ENCODE peak calls at places on chromosome 19, in six cellular contexts. One of them, this sample, is unnamed.

GRCh38 chr19:33508941-33509614 is 12.5 kb downstream of the PEPD start:
- DNase-seq in astrocyte: peak
- DNase-seq in Peyer's patch: no peak
- DNase-seq in omental fat pad: no peak
- DNase-seq in RWPE1: no peak
- DNase-seq in heart right ventricle: no peak
- DNase-seq in this sample: no peak

GRCh38 chr19:51131780-51132680 is 7.3 kb downstream of the SIGLEC9 start:
- DNase-seq in astrocyte: no peak
- DNase-seq in RWPE1: no peak
- DNase-seq in omental fat pad: no peak
- DNase-seq in Peyer's patch: no peak
- DNase-seq in heart right ventricle: peak
- DNase-seq in this sample: no peak

GRCh38 chr19:29013988-29014387 is 199.0 kb downstream of the UQCRFS1 start:
- DNase-seq in heart right ventricle: no peak
- DNase-seq in Peyer's patch: no peak
- DNase-seq in omental fat pad: no peak
- DNase-seq in astrocyte: no peak
- DNase-seq in RWPE1: no peak
- DNase-seq in this sample: no peak

GRCh38 chr19:15279326-15279904 is 47.2 kb upstream of the EPHX3 start:
- DNase-seq in astrocyte: no peak
- DNase-seq in omental fat pad: no peak
- DNase-seq in heart right ventricle: no peak
- DNase-seq in Peyer's patch: no peak
- DNase-seq in RWPE1: no peak
- DNase-seq in this sample: no peak

GRCh38 chr19:7614859-7615741 is 14.2 kb downstream of the XAB2 start:
- DNase-seq in astrocyte: no peak
- DNase-seq in heart right ventricle: no peak
- DNase-seq in Peyer's patch: no peak
- DNase-seq in omental fat pad: no peak
- DNase-seq in RWPE1: no peak
- DNase-seq in this sample: no peak

GRCh38 chr19:13691569-13691968 is 72.8 kb upstream of the MRI1 start:
- DNase-seq in heart right ventricle: no peak
- DNase-seq in Peyer's patch: no peak
- DNase-seq in astrocyte: no peak
- DNase-seq in RWPE1: no peak
- DNase-seq in omental fat pad: no peak
- DNase-seq in this sample: no peak

GRCh38 chr19:18282021-18282787 is 782 bp upstream of the JUND start:
- DNase-seq in heart right ventricle: no peak
- DNase-seq in Peyer's patch: no peak
- DNase-seq in astrocyte: peak
- DNase-seq in RWPE1: no peak
- DNase-seq in omental fat pad: peak
- DNase-seq in this sample: no peak

GRCh38 chr19:8794823-8795222 is 37.3 kb downstream of the ZNF558 start:
- DNase-seq in Peyer's patch: no peak
- DNase-seq in RWPE1: no peak
- DNase-seq in heart right ventricle: no peak
- DNase-seq in astrocyte: no peak
- DNase-seq in omental fat pad: no peak
- DNase-seq in this sample: no peak

GRCh38 chr19:7879102-7879770 is 5.0 kb upstream of the PRR36 start:
- DNase-seq in omental fat pad: no peak
- DNase-seq in RWPE1: no peak
- DNase-seq in Peyer's patch: peak
- DNase-seq in astrocyte: no peak
- DNase-seq in heart right ventricle: no peak
- DNase-seq in this sample: no peak

GRCh38 chr19:31350693-31351211 is 1.5 kb upstream of the TSHZ3 start:
- DNase-seq in heart right ventricle: peak
- DNase-seq in omental fat pad: no peak
- DNase-seq in Peyer's patch: peak
- DNase-seq in astrocyte: peak
- DNase-seq in RWPE1: no peak
- DNase-seq in this sample: peak

GRCh38 chr19:13902993-13903555 is 2.8 kb downstream of the BRME1 start:
- DNase-seq in Peyer's patch: no peak
- DNase-seq in astrocyte: no peak
- DNase-seq in RWPE1: no peak
- DNase-seq in heart right ventricle: no peak
- DNase-seq in omental fat pad: no peak
- DNase-seq in this sample: no peak

GRCh38 chr19:14147797-14148605 is 11.6 kb upstream of the ASF1B start:
- DNase-seq in heart right ventricle: peak
- DNase-seq in omental fat pad: peak
- DNase-seq in Peyer's patch: peak
- DNase-seq in astrocyte: peak
- DNase-seq in RWPE1: peak
- DNase-seq in this sample: peak

GRCh38 chr19:46782355-46783019 is 5.9 kb downstream of the SLC1A5 start:
- DNase-seq in Peyer's patch: no peak
- DNase-seq in RWPE1: no peak
- DNase-seq in heart right ventricle: no peak
- DNase-seq in astrocyte: no peak
- DNase-seq in omental fat pad: no peak
- DNase-seq in this sample: no peak

GRCh38 chr19:18650048-18650435 is 13.2 kb downstream of the KLHL26 start:
- DNase-seq in omental fat pad: no peak
- DNase-seq in Peyer's patch: no peak
- DNase-seq in heart right ventricle: peak
- DNase-seq in RWPE1: no peak
- DNase-seq in astrocyte: no peak
- DNase-seq in this sample: no peak

GRCh38 chr19:38425810-38426466 is at the start of gene RASGRP4:
- DNase-seq in heart right ventricle: peak
- DNase-seq in astrocyte: no peak
- DNase-seq in Peyer's patch: no peak
- DNase-seq in omental fat pad: no peak
- DNase-seq in RWPE1: no peak
- DNase-seq in this sample: peak

GRCh38 chr19:42397315-42398166 is 7.4 kb upstream of the CNFN start:
- DNase-seq in RWPE1: no peak
- DNase-seq in Peyer's patch: no peak
- DNase-seq in omental fat pad: no peak
- DNase-seq in heart right ventricle: no peak
- DNase-seq in astrocyte: no peak
- DNase-seq in this sample: no peak

GRCh38 chr19:7869910-7870511 is 4.2 kb downstream of the PRR36 start:
- DNase-seq in omental fat pad: no peak
- DNase-seq in heart right ventricle: peak
- DNase-seq in RWPE1: peak
- DNase-seq in Peyer's patch: no peak
- DNase-seq in astrocyte: no peak
- DNase-seq in this sample: peak

GRCh38 chr19:49921871-49922755 is 6.9 kb upstream of the ATF5 start:
- DNase-seq in astrocyte: peak
- DNase-seq in RWPE1: no peak
- DNase-seq in heart right ventricle: no peak
- DNase-seq in omental fat pad: no peak
- DNase-seq in Peyer's patch: no peak
- DNase-seq in this sample: no peak

DNA sequence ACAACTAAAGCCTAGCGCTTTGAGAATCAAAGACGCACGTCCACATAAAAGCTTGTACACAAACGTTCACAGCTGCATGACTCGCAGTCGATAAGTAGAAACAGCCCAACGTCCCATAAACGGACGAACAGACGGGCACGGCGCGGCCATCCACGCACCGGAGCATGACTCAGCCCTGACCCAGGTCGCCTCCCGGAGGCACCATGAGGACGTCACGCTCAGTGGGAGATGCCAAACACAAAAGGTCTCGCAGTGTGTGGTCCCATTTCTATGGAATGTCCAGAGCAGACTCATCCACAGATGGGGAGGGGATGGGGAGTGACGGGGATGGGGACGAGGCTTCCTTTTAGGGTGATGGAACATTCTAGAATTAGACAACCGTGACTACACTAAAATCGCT is 9.4 kb downstream of the POLRMT start:
- DNase-seq in Peyer's patch: no peak
- DNase-seq in heart right ventricle: no peak
- DNase-seq in astrocyte: peak
- DNase-seq in RWPE1: no peak
- DNase-seq in omental fat pad: no peak
- DNase-seq in this sample: no peak
- TF ChIP-seq CTCF in Peyer's patch: no peak
- TF ChIP-seq CTCF in heart right ventricle: no peak
- TF ChIP-seq CTCF in astrocyte: no peak
- TF ChIP-seq CTCF in RWPE1: no peak
- TF ChIP-seq CTCF in omental fat pad: no peak
- TF ChIP-seq CTCF in this sample: no peak

GRCh38 chr19:3521104-3521445 is 15.0 kb downstream of the FZR1 start:
- DNase-seq in RWPE1: no peak
- DNase-seq in heart right ventricle: no peak
- DNase-seq in omental fat pad: no peak
- DNase-seq in astrocyte: no peak
- DNase-seq in Peyer's patch: no peak
- DNase-seq in this sample: no peak

GRCh38 chr19:3519126-3519525 is 13.0 kb downstream of the FZR1 start:
- DNase-seq in heart right ventricle: no peak
- DNase-seq in Peyer's patch: no peak
- DNase-seq in astrocyte: no peak
- DNase-seq in omental fat pad: no peak
- DNase-seq in RWPE1: no peak
- DNase-seq in this sample: no peak

GRCh38 chr19:3518231-3518630 is 12.1 kb downstream of the FZR1 start:
- DNase-seq in RWPE1: no peak
- DNase-seq in astrocyte: no peak
- DNase-seq in Peyer's patch: no peak
- DNase-seq in heart right ventricle: no peak
- DNase-seq in omental fat pad: no peak
- DNase-seq in this sample: no peak

GRCh38 chr19:3518669-3519068 is 12.6 kb downstream of the FZR1 start:
- DNase-seq in omental fat pad: no peak
- DNase-seq in astrocyte: no peak
- DNase-seq in RWPE1: no peak
- DNase-seq in Peyer's patch: no peak
- DNase-seq in heart right ventricle: no peak
- DNase-seq in this sample: no peak

DNA sequence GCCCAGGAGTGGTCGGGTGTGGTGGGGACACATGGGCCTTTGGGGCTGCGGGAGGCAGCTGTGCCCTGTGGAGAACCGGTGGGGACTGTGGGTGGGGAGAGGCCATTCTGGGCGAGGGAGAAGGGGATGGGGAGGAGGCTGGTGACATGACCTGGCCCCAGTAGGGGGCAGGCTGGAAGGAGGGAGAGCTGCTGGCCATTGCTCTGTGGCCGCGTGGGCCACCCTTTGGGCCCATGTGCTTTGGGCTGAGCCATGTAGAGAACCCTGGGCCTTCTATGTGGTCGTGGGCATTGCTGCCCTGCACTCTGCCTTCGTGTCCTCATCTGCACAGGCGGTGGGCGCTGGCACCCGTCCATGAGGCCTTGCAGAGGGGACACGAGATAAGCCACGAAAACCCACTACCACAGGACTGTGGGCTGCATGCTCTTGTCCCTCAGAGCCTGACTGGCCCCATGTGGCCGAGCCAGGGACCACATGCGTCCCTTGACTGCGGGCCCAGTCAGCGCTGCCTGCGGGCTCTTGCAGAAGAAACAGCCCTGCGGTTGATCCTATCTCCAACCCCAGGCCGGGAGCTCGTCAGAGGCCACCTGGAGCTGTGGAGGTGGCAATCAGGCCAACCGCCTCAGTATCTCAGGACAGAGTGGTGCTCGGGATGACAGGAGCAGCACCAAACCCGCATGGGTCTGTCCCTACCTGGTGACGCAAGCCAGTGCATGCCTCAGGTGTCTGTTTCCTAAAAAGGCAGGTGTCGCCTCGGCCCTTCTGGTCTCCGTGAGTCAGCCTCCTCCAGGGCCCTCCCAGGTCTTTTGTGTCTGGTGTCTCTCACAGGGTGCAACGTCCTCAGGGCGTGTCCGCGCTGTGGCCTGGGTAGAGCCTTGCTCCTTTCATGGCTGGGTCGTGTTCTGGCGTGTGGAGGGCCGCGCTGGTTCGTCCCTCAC is 14.3 kb downstream of the FZR1 start:
- DNase-seq in RWPE1: peak
- DNase-seq in Peyer's patch: peak
- DNase-seq in omental fat pad: no peak
- DNase-seq in astrocyte: no peak
- DNase-seq in heart right ventricle: no peak
- DNase-seq in this sample: no peak
- TF ChIP-seq CTCF in RWPE1: no peak
- TF ChIP-seq CTCF in Peyer's patch: no peak
- TF ChIP-seq CTCF in omental fat pad: no peak
- TF ChIP-seq CTCF in astrocyte: no peak
- TF ChIP-seq CTCF in heart right ventricle: no peak
- TF ChIP-seq CTCF in this sample: no peak

GRCh38 chr19:48418317-48419064 is 25.0 kb downstream of the GRIN2D start:
- DNase-seq in RWPE1: no peak
- DNase-seq in astrocyte: peak
- DNase-seq in heart right ventricle: no peak
- DNase-seq in omental fat pad: no peak
- DNase-seq in Peyer's patch: no peak
- DNase-seq in this sample: no peak
- TF ChIP-seq CTCF in RWPE1: no peak
- TF ChIP-seq CTCF in astrocyte: peak
- TF ChIP-seq CTCF in heart right ventricle: no peak
- TF ChIP-seq CTCF in omental fat pad: no peak
- TF ChIP-seq CTCF in Peyer's patch: no peak
- TF ChIP-seq CTCF in this sample: no peak

GRCh38 chr19:2750739-2751437 is 11.1 kb upstream of the SLC39A3 start:
- DNase-seq in heart right ventricle: no peak
- DNase-seq in omental fat pad: no peak
- DNase-seq in RWPE1: no peak
- DNase-seq in Peyer's patch: no peak
- DNase-seq in astrocyte: no peak
- DNase-seq in this sample: no peak
- TF ChIP-seq CTCF in heart right ventricle: no peak
- TF ChIP-seq CTCF in omental fat pad: no peak
- TF ChIP-seq CTCF in RWPE1: no peak
- TF ChIP-seq CTCF in Peyer's patch: no peak
- TF ChIP-seq CTCF in astrocyte: no peak
- TF ChIP-seq CTCF in this sample: no peak

GRCh38 chr19:48637948-48638830 is 1.0 kb upstream of the DBP start:
- DNase-seq in heart right ventricle: peak
- DNase-seq in RWPE1: peak
- DNase-seq in omental fat pad: no peak
- DNase-seq in astrocyte: peak
- DNase-seq in Peyer's patch: peak
- DNase-seq in this sample: peak
- TF ChIP-seq CTCF in heart right ventricle: no peak
- TF ChIP-seq CTCF in RWPE1: no peak
- TF ChIP-seq CTCF in omental fat pad: no peak
- TF ChIP-seq CTCF in astrocyte: no peak
- TF ChIP-seq CTCF in Peyer's patch: no peak
- TF ChIP-seq CTCF in this sample: no peak

GRCh38 chr19:45047188-45047797 is 8.4 kb downstream of the CLASRP start:
- DNase-seq in heart right ventricle: no peak
- DNase-seq in omental fat pad: no peak
- DNase-seq in astrocyte: no peak
- DNase-seq in Peyer's patch: no peak
- DNase-seq in RWPE1: no peak
- DNase-seq in this sample: no peak
- TF ChIP-seq CTCF in heart right ventricle: no peak
- TF ChIP-seq CTCF in omental fat pad: no peak
- TF ChIP-seq CTCF in astrocyte: no peak
- TF ChIP-seq CTCF in Peyer's patch: no peak
- TF ChIP-seq CTCF in RWPE1: no peak
- TF ChIP-seq CTCF in this sample: no peak

This sample was measured in nephron progenitor cell.